ENCODE peak calls at places on chromosome 14, in four cellular contexts. One of them, this sample, is unnamed. For H3K9me3, the result is how much of the 10 kb centered on the place peaks cover.

GRCh38 chr14:92473947-92474535 is 39.5 kb upstream of the RIN3 start:
- DNase-seq in AG04450: no peak
- DNase-seq in heart right ventricle: no peak
- DNase-seq in Peyer's patch: no peak
- DNase-seq in this sample: no peak

GRCh38 chr14:25411933-25412757 is 362.2 kb upstream of the STXBP6 start:
- DNase-seq in AG04450: no peak
- DNase-seq in heart right ventricle: no peak
- DNase-seq in Peyer's patch: no peak
- DNase-seq in this sample: no peak

GRCh38 chr14:91354979-91355685 is 62.5 kb downstream of the CCDC88C start:
- DNase-seq in Peyer's patch: peak
- DNase-seq in heart right ventricle: no peak
- DNase-seq in AG04450: no peak
- DNase-seq in this sample: no peak

GRCh38 chr14:30214456-30215090 is 286.9 kb upstream of the PRKD1 start:
- DNase-seq in Peyer's patch: no peak
- DNase-seq in AG04450: peak
- DNase-seq in heart right ventricle: no peak
- DNase-seq in this sample: no peak

GRCh38 chr14:104931771-104932675 is 7.3 kb downstream of the PLD4 start:
- DNase-seq in Peyer's patch: peak
- DNase-seq in heart right ventricle: no peak
- DNase-seq in AG04450: no peak
- DNase-seq in this sample: no peak

GRCh38 chr14:31990959-31991541 is 86.1 kb upstream of the ARHGAP5 start:
- DNase-seq in heart right ventricle: no peak
- DNase-seq in AG04450: no peak
- DNase-seq in Peyer's patch: no peak
- DNase-seq in this sample: no peak

GRCh38 chr14:92695562-92695961 is 52.9 kb downstream of the LGMN start:
- DNase-seq in heart right ventricle: no peak
- DNase-seq in AG04450: no peak
- DNase-seq in Peyer's patch: no peak
- DNase-seq in this sample: no peak

GRCh38 chr14:39212034-39212433 is 21.7 kb upstream of the MIA2 start:
- DNase-seq in AG04450: no peak
- DNase-seq in heart right ventricle: no peak
- DNase-seq in Peyer's patch: peak
- DNase-seq in this sample: no peak

GRCh38 chr14:85752179-85752578 is 222.2 kb downstream of the FLRT2 start:
- DNase-seq in heart right ventricle: no peak
- DNase-seq in Peyer's patch: no peak
- DNase-seq in AG04450: no peak
- DNase-seq in this sample: no peak

GRCh38 chr14:93906341-93907329 is 20.5 kb upstream of the FAM181A start:
- DNase-seq in Peyer's patch: no peak
- DNase-seq in AG04450: no peak
- DNase-seq in heart right ventricle: no peak
- DNase-seq in this sample: no peak

GRCh38 chr14:95396221-95396620 is 76.5 kb upstream of the CLMN start:
- DNase-seq in AG04450: no peak
- DNase-seq in heart right ventricle: no peak
- DNase-seq in Peyer's patch: no peak
- DNase-seq in this sample: no peak

GRCh38 chr14:50021261-50021660 is 95.1 kb downstream of the VCPKMT start:
- DNase-seq in AG04450: no peak
- DNase-seq in Peyer's patch: no peak
- DNase-seq in heart right ventricle: no peak
- DNase-seq in this sample: no peak

GRCh38 chr14:36325853-36326252 is 5.4 kb upstream of the MBIP start:
- DNase-seq in heart right ventricle: no peak
- DNase-seq in Peyer's patch: no peak
- DNase-seq in AG04450: no peak
- DNase-seq in this sample: no peak

GRCh38 chr14:73467377-73467776 is 9.0 kb upstream of the NUMB start:
- DNase-seq in heart right ventricle: no peak
- DNase-seq in AG04450: no peak
- DNase-seq in Peyer's patch: no peak
- DNase-seq in this sample: peak

GRCh38 chr14:90968025-90968424 is 92.4 kb downstream of the RPS6KA5 start:
- DNase-seq in AG04450: no peak
- DNase-seq in heart right ventricle: no peak
- DNase-seq in Peyer's patch: no peak
- DNase-seq in this sample: no peak

GRCh38 chr14:65433646-65434045 is 21.1 kb downstream of the FUT8 start:
- DNase-seq in heart right ventricle: no peak
- DNase-seq in AG04450: no peak
- DNase-seq in Peyer's patch: no peak
- DNase-seq in this sample: no peak

GRCh38 chr14:93736378-93737014 is 51.8 kb downstream of the PRIMA1 start:
- DNase-seq in Peyer's patch: no peak
- DNase-seq in heart right ventricle: no peak
- DNase-seq in AG04450: no peak
- DNase-seq in this sample: no peak

GRCh38 chr14:87732562-87732961 is 260.4 kb downstream of the GALC start:
- DNase-seq in AG04450: no peak
- DNase-seq in Peyer's patch: no peak
- DNase-seq in heart right ventricle: no peak
- DNase-seq in this sample: no peak

GRCh38 chr14:103334644-103335603 is 887 bp downstream of the EIF5 start:
- DNase-seq in heart right ventricle: peak
- DNase-seq in Peyer's patch: peak
- DNase-seq in AG04450: no peak
- DNase-seq in this sample: peak

GRCh38 chr14:97578982-97579381 is 781.8 kb downstream of the VRK1 start:
- DNase-seq in AG04450: no peak
- DNase-seq in Peyer's patch: no peak
- DNase-seq in heart right ventricle: no peak
- DNase-seq in this sample: no peak

GRCh38 chr14:77869350-77869749 is 69.4 kb downstream of the ADCK1 start:
- DNase-seq in Peyer's patch: no peak
- DNase-seq in heart right ventricle: no peak
- DNase-seq in AG04450: no peak
- DNase-seq in this sample: no peak

GRCh38 chr14:73887116-73887490 is 444 bp downstream of the ZNF410 start:
- DNase-seq in heart right ventricle: no peak
- DNase-seq in Peyer's patch: no peak
- DNase-seq in AG04450: no peak
- DNase-seq in this sample: no peak

GRCh38 chr14:68020999-68021663 is 201.6 kb downstream of the RAD51B start:
- DNase-seq in heart right ventricle: no peak
- DNase-seq in AG04450: no peak
- DNase-seq in Peyer's patch: no peak
- DNase-seq in this sample: no peak

GRCh38 chr14:70697681-70698080 is 56.0 kb downstream of the TTC9 start:
- DNase-seq in heart right ventricle: no peak
- DNase-seq in AG04450: no peak
- DNase-seq in Peyer's patch: no peak
- DNase-seq in this sample: no peak

GRCh38 chr14:66009104-66009503 is 477.1 kb upstream of the CCDC196 start:
- DNase-seq in AG04450: no peak
- DNase-seq in Peyer's patch: no peak
- DNase-seq in heart right ventricle: no peak
- DNase-seq in this sample: no peak

GRCh38 chr14:68211886-68212285 is 392.3 kb downstream of the RAD51B start:
- DNase-seq in AG04450: no peak
- DNase-seq in heart right ventricle: no peak
- DNase-seq in Peyer's patch: no peak
- DNase-seq in this sample: no peak

GRCh38 chr14:24692382-24693352 is 58.7 kb upstream of the GZMB start:
- DNase-seq in Peyer's patch: no peak
- DNase-seq in AG04450: no peak
- DNase-seq in heart right ventricle: no peak
- DNase-seq in this sample: no peak

GRCh38 chr14:32774214-32774613 is 164.5 kb upstream of the NPAS3 start:
- DNase-seq in Peyer's patch: no peak
- DNase-seq in heart right ventricle: no peak
- DNase-seq in AG04450: no peak
- DNase-seq in this sample: no peak

GRCh38 chr14:55249423-55249822 is 21.8 kb upstream of the FBXO34 start:
- DNase-seq in AG04450: no peak
- DNase-seq in heart right ventricle: no peak
- DNase-seq in Peyer's patch: no peak
- DNase-seq in this sample: no peak

GRCh38 chr14:53515264-53515663 is 362.1 kb upstream of the DDHD1 start:
- DNase-seq in heart right ventricle: no peak
- DNase-seq in Peyer's patch: no peak
- DNase-seq in AG04450: no peak
- DNase-seq in this sample: no peak

GRCh38 chr14:75561013-75561432 is 17.4 kb upstream of the FLVCR2 start:
- DNase-seq in AG04450: no peak
- DNase-seq in heart right ventricle: peak
- DNase-seq in Peyer's patch: peak
- DNase-seq in this sample: no peak

GRCh38 chr14:92607702-92608429 is 94.3 kb downstream of the RIN3 start:
- DNase-seq in AG04450: no peak
- DNase-seq in Peyer's patch: no peak
- DNase-seq in heart right ventricle: no peak
- DNase-seq in this sample: no peak

GRCh38 chr14:88879016-88879415 is 54.6 kb downstream of the TTC8 start:
- DNase-seq in Peyer's patch: no peak
- DNase-seq in heart right ventricle: no peak
- DNase-seq in AG04450: peak
- DNase-seq in this sample: no peak

GRCh38 chr14:77880056-77880455 is 80.1 kb downstream of the ADCK1 start:
- DNase-seq in AG04450: no peak
- DNase-seq in heart right ventricle: no peak
- DNase-seq in Peyer's patch: no peak
- DNase-seq in this sample: peak

DNA sequence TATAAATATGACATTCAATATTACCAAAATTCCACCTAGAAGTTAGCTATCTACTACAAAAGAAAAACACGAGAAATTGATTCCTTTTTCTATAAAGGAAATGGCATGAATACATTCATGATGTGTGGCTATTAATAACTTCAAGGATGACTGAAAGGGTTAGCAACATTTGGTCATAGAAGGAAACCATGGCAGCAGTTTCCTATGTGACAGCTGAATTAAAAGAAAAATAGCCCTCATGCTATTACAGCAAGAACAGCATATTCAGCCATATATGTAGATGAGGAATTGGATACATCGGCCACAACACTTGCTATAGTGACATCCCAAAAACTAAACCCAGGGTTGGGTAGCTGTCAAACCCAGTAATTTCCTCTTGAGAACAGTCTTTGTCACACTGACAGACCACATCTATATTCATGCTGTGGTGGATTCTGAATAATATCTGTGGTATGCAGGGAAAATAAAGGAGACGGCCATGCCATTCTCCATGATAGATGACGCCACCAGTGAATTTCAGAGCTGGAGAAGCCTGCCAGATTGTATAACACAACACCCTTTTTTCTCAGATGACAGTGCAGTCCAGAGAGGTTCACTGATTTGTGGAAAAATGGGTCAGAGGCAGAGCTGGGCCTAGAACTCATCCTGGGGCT is 32.5 kb downstream of the EFCAB11 start:
- DNase-seq in AG04450: no peak
- DNase-seq in heart right ventricle: no peak
- DNase-seq in Peyer's patch: no peak
- DNase-seq in this sample: no peak
- H3K9me3 ChIP-seq in AG04450: under half
- H3K9me3 ChIP-seq in heart right ventricle: under half
- H3K9me3 ChIP-seq in Peyer's patch: under half
- H3K9me3 ChIP-seq in this sample: under half

GRCh38 chr14:34297786-34298520 is 164.1 kb downstream of the SPTSSA start:
- DNase-seq in heart right ventricle: no peak
- DNase-seq in AG04450: no peak
- DNase-seq in Peyer's patch: no peak
- DNase-seq in this sample: no peak
- H3K4me3 ChIP-seq in heart right ventricle: no peak
- H3K4me3 ChIP-seq in AG04450: no peak
- H3K4me3 ChIP-seq in Peyer's patch: no peak
- H3K4me3 ChIP-seq in this sample: no peak

DNA sequence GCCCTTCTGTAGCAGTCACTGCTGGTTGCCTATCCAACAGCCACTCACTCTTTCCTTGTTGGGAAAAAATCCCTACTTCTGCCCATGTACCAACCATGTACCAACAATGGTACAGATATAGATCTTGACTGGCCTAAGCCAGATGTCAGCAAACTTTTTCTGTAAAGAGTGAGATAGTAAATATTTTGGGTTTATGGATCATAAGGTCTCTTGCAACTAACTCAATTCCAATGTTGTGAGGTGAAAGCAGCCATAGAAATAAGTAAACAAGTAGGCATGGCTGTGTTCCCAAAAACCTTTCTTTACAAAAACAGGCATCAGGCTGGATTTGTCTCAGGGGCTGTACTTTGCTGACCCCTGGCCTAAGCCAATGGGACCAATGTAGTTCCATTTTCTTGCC is 73.5 kb downstream of the ARMH4 start:
- DNase-seq in Peyer's patch: no peak
- DNase-seq in heart right ventricle: no peak
- DNase-seq in AG04450: no peak
- DNase-seq in this sample: no peak
- H3K27ac ChIP-seq in Peyer's patch: no peak
- H3K27ac ChIP-seq in heart right ventricle: no peak
- H3K27ac ChIP-seq in AG04450: peak
- H3K27ac ChIP-seq in this sample: no peak

GRCh38 chr14:34181308-34181707 is 230.4 kb upstream of the EGLN3 start:
- DNase-seq in heart right ventricle: no peak
- DNase-seq in AG04450: no peak
- DNase-seq in Peyer's patch: no peak
- DNase-seq in this sample: no peak
- H3K9me3 ChIP-seq in heart right ventricle: under half
- H3K9me3 ChIP-seq in AG04450: under half
- H3K9me3 ChIP-seq in Peyer's patch: under half
- H3K9me3 ChIP-seq in this sample: under half

GRCh38 chr14:23068792-23069412 is 11.6 kb upstream of the CDH24 start:
- DNase-seq in heart right ventricle: peak
- DNase-seq in Peyer's patch: peak
- DNase-seq in AG04450: peak
- DNase-seq in this sample: peak
- H3K4me3 ChIP-seq in heart right ventricle: no peak
- H3K4me3 ChIP-seq in Peyer's patch: no peak
- H3K4me3 ChIP-seq in AG04450: peak
- H3K4me3 ChIP-seq in this sample: no peak

DNA sequence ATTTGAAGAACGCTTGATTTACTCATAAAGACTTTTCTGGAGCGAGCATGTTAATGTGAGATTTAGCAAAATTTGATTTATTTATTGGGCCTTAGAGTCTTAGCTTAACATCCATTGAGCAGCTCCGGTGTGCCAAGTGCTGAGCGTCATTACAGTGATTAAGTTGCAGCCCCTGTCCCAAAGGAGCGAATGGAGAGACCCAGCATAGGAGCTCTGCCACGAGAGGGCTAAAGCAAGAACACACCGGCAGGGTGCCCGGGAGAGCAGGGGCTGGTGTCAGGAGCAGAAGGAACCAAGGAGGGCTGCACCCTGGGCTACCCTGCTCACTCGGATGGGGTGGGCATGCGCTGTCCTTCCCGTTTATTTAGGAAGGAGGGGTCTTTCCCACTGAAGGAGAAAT is 50.6 kb downstream of the PPP2R5C start:
- DNase-seq in heart right ventricle: no peak
- DNase-seq in Peyer's patch: no peak
- DNase-seq in AG04450: no peak
- DNase-seq in this sample: no peak
- H3K27ac ChIP-seq in heart right ventricle: no peak
- H3K27ac ChIP-seq in Peyer's patch: peak
- H3K27ac ChIP-seq in AG04450: no peak
- H3K27ac ChIP-seq in this sample: peak

GRCh38 chr14:26934151-26934550 is 336.3 kb upstream of the NOVA1 start:
- DNase-seq in AG04450: no peak
- DNase-seq in Peyer's patch: no peak
- DNase-seq in heart right ventricle: no peak
- DNase-seq in this sample: no peak
- H3K9me3 ChIP-seq in AG04450: under half
- H3K9me3 ChIP-seq in Peyer's patch: under half
- H3K9me3 ChIP-seq in heart right ventricle: under half
- H3K9me3 ChIP-seq in this sample: under half